ENCODE peak calls at places on chromosomes 5 and 9, in seven cellular contexts. One of them, this sample, is unnamed.

GRCh38 chr9:83066771-83067170 is 3.8 kb upstream of the RASEF start:
- DNase-seq in HCT116: no peak
- DNase-seq in SK-N-SH: no peak
- DNase-seq in K562: no peak
- DNase-seq in H1: no peak
- DNase-seq in GM12878: no peak
- DNase-seq in HepG2: no peak
- DNase-seq in this sample: no peak

GRCh38 chr9:123832176-123832575 is 97.8 kb downstream of the DENND1A start:
- DNase-seq in HCT116: no peak
- DNase-seq in SK-N-SH: no peak
- DNase-seq in K562: no peak
- DNase-seq in H1: no peak
- DNase-seq in GM12878: no peak
- DNase-seq in HepG2: no peak
- DNase-seq in this sample: no peak

GRCh38 chr9:98575379-98576346 is 133.1 kb downstream of the GABBR2 start:
- DNase-seq in HCT116: no peak
- DNase-seq in SK-N-SH: no peak
- DNase-seq in K562: peak; percentile 89
- DNase-seq in H1: no peak
- DNase-seq in GM12878: peak; percentile 86
- DNase-seq in HepG2: no peak
- DNase-seq in this sample: no peak

GRCh38 chr5:75571547-75571946 is 39.7 kb upstream of the ANKDD1B start:
- DNase-seq in HCT116: no peak
- DNase-seq in SK-N-SH: no peak
- DNase-seq in K562: no peak
- DNase-seq in H1: no peak
- DNase-seq in GM12878: no peak
- DNase-seq in HepG2: no peak
- DNase-seq in this sample: no peak

GRCh38 chr5:18010053-18010452 is 375.8 kb downstream of the TAF11L14 start:
- DNase-seq in HCT116: no peak
- DNase-seq in SK-N-SH: no peak
- DNase-seq in K562: no peak
- DNase-seq in H1: no peak
- DNase-seq in GM12878: no peak
- DNase-seq in HepG2: no peak
- DNase-seq in this sample: no peak

GRCh38 chr5:19488786-19489185 is 499.2 kb downstream of the CDH18 start:
- DNase-seq in HCT116: no peak
- DNase-seq in SK-N-SH: no peak
- DNase-seq in K562: no peak
- DNase-seq in H1: no peak
- DNase-seq in GM12878: no peak
- DNase-seq in HepG2: no peak
- DNase-seq in this sample: peak; percentile 25

GRCh38 chr5:106292654-106293053 is 1378.1 kb downstream of the EFNA5 start:
- DNase-seq in HCT116: no peak
- DNase-seq in SK-N-SH: no peak
- DNase-seq in K562: no peak
- DNase-seq in H1: no peak
- DNase-seq in GM12878: no peak
- DNase-seq in HepG2: no peak
- DNase-seq in this sample: no peak

GRCh38 chr5:82111191-82111590 is 139.4 kb downstream of the ATG10 start:
- DNase-seq in HCT116: no peak
- DNase-seq in SK-N-SH: no peak
- DNase-seq in K562: peak; percentile 53
- DNase-seq in H1: no peak
- DNase-seq in GM12878: no peak
- DNase-seq in HepG2: no peak
- DNase-seq in this sample: no peak

GRCh38 chr9:18658764-18659705 is 185.1 kb downstream of the ADAMTSL1 start:
- DNase-seq in HCT116: no peak
- DNase-seq in SK-N-SH: no peak
- DNase-seq in K562: no peak
- DNase-seq in H1: no peak
- DNase-seq in GM12878: no peak
- DNase-seq in HepG2: no peak
- DNase-seq in this sample: no peak

GRCh38 chr9:107435415-107435814 is 54.2 kb downstream of the KLF4 start:
- DNase-seq in HCT116: no peak
- DNase-seq in SK-N-SH: no peak
- DNase-seq in K562: no peak
- DNase-seq in H1: no peak
- DNase-seq in GM12878: no peak
- DNase-seq in HepG2: no peak
- DNase-seq in this sample: no peak

GRCh38 chr5:169574147-169574646 is 9.4 kb upstream of the SPDL1 start:
- DNase-seq in HCT116: no peak
- DNase-seq in SK-N-SH: no peak
- DNase-seq in K562: no peak
- DNase-seq in H1: no peak
- DNase-seq in GM12878: no peak
- DNase-seq in HepG2: no peak
- DNase-seq in this sample: no peak

DNA sequence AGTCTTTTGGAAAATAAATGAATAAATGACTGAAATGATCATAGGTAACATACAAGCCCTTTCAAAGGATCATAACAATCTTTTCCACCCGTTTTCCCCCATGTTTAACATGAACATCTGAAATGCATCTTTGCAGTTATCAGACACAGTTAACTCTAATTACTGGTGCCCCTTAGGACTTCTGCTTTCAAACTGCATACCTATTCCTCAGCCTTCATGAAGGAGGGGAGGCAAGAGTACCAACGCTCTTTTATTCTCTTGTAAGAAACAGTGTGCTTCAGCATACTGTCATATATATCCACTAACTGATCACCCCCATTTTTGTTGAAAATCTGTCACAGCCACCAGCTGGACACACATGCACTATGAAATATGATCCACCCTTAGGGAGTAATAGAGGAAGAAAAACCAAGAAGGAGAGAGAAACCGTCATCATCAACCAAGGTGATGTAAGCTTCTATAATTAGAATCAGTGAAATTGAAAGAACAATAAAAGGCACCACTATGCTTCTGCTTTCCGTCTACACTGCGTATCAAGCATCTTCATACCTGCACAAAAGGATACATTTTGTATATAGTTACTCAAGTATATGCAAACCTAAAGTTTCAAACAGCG is 98.7 kb downstream of the RAPGEF6 start:
- DNase-seq in HCT116: no peak
- DNase-seq in SK-N-SH: no peak
- DNase-seq in K562: peak; percentile 39
- DNase-seq in H1: no peak
- DNase-seq in GM12878: peak; percentile 66
- DNase-seq in HepG2: no peak
- DNase-seq in this sample: no peak
- TF ChIP-seq JUND in HCT116: no peak
- TF ChIP-seq JUND in SK-N-SH: no peak
- TF ChIP-seq JUND in K562: peak; percentile 81
- TF ChIP-seq JUND in H1: no peak
- TF ChIP-seq JUND in GM12878: no peak
- TF ChIP-seq JUND in HepG2: no peak
- TF ChIP-seq JUND in this sample: no peak

GRCh38 chr9:115126406-115126805 is 8.4 kb upstream of the TNC start:
- DNase-seq in HCT116: no peak
- DNase-seq in SK-N-SH: no peak
- DNase-seq in K562: no peak
- DNase-seq in H1: no peak
- DNase-seq in GM12878: no peak
- DNase-seq in HepG2: no peak
- DNase-seq in this sample: no peak
- TF ChIP-seq JUND in HCT116: no peak
- TF ChIP-seq JUND in SK-N-SH: no peak
- TF ChIP-seq JUND in K562: no peak
- TF ChIP-seq JUND in H1: no peak
- TF ChIP-seq JUND in GM12878: no peak
- TF ChIP-seq JUND in HepG2: no peak
- TF ChIP-seq JUND in this sample: no peak

DNA sequence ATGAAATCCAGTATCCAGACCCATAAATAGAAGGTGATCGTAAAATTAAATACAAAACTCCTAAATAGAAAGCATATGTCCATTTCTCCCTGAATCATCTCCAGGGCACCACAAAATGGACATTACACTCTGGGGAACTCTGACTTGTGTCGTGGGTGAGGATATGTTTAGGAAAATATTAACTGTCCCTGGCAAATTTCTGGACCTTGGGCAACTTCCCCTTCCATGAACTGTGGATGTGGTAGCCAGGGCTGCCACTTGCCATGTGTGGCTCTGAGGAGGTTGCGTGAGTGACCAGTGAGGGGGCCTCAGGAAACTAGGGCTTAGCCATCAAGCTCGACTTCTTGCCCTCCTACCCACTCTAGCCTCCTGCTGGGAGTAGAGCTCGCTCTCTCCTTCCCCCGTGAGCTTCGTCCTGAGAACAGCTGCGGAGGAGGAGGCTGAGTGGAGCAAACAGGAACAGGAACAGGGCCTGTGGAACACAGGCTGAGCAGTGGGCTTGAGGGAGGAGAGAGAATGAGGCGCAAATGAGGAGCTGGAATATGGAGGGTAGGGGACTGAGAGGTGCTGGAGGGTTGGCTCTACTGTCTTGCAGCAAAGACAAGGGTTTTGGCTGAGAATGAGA is 13.8 kb upstream of the STC2 start:
- DNase-seq in HCT116: no peak
- DNase-seq in SK-N-SH: no peak
- DNase-seq in K562: no peak
- DNase-seq in H1: no peak
- DNase-seq in GM12878: no peak
- DNase-seq in HepG2: no peak
- DNase-seq in this sample: no peak
- TF ChIP-seq JUND in HCT116: no peak
- TF ChIP-seq JUND in SK-N-SH: no peak
- TF ChIP-seq JUND in K562: no peak
- TF ChIP-seq JUND in H1: no peak
- TF ChIP-seq JUND in GM12878: no peak
- TF ChIP-seq JUND in HepG2: no peak
- TF ChIP-seq JUND in this sample: no peak

GRCh38 chr9:93173365-93174150 is 10.4 kb upstream of the WNK2 start:
- DNase-seq in HCT116: no peak
- DNase-seq in SK-N-SH: no peak
- DNase-seq in K562: no peak
- DNase-seq in H1: no peak
- DNase-seq in GM12878: no peak
- DNase-seq in HepG2: no peak
- DNase-seq in this sample: no peak

GRCh38 chr9:93171261-93171660 is 12.7 kb upstream of the WNK2 start:
- DNase-seq in HCT116: no peak
- DNase-seq in SK-N-SH: no peak
- DNase-seq in K562: peak; percentile 32
- DNase-seq in H1: no peak
- DNase-seq in GM12878: no peak
- DNase-seq in HepG2: no peak
- DNase-seq in this sample: no peak

GRCh38 chr9:93177676-93178075 is 6.3 kb upstream of the WNK2 start:
- DNase-seq in HCT116: no peak
- DNase-seq in SK-N-SH: peak; percentile 89
- DNase-seq in K562: no peak
- DNase-seq in H1: no peak
- DNase-seq in GM12878: no peak
- DNase-seq in HepG2: no peak
- DNase-seq in this sample: no peak

GRCh38 chr9:93172646-93173364 is 11.1 kb upstream of the WNK2 start:
- DNase-seq in HCT116: no peak
- DNase-seq in SK-N-SH: no peak
- DNase-seq in K562: no peak
- DNase-seq in H1: no peak
- DNase-seq in GM12878: no peak
- DNase-seq in HepG2: no peak
- DNase-seq in this sample: no peak

GRCh38 chr9:93174976-93175375 is 9.0 kb upstream of the WNK2 start:
- DNase-seq in HCT116: no peak
- DNase-seq in SK-N-SH: no peak
- DNase-seq in K562: no peak
- DNase-seq in H1: no peak
- DNase-seq in GM12878: no peak
- DNase-seq in HepG2: no peak
- DNase-seq in this sample: no peak
- TF ChIP-seq JUND in HCT116: no peak
- TF ChIP-seq JUND in SK-N-SH: no peak
- TF ChIP-seq JUND in K562: no peak
- TF ChIP-seq JUND in H1: no peak
- TF ChIP-seq JUND in GM12878: no peak
- TF ChIP-seq JUND in HepG2: no peak
- TF ChIP-seq JUND in this sample: no peak

GRCh38 chr5:113161806-113162205 is 185.2 kb downstream of the DCP2 start:
- DNase-seq in HCT116: no peak
- DNase-seq in SK-N-SH: no peak
- DNase-seq in K562: no peak
- DNase-seq in H1: peak; percentile 42
- DNase-seq in GM12878: no peak
- DNase-seq in HepG2: no peak
- DNase-seq in this sample: no peak
- TF ChIP-seq JUND in HCT116: no peak
- TF ChIP-seq JUND in SK-N-SH: no peak
- TF ChIP-seq JUND in K562: no peak
- TF ChIP-seq JUND in H1: no peak
- TF ChIP-seq JUND in GM12878: no peak
- TF ChIP-seq JUND in HepG2: no peak
- TF ChIP-seq JUND in this sample: no peak